ENCODE peak calls at places on chromosomes 11 and 22, in seven cellular contexts. I is uterus, O is mammary epithelial cell, T is heart left ventricle, B is pancreas, Z is mucosa of descending colon, E is ascending aorta. Q is an unnamed sample. For H3K4me1, the result is how much of the 10 kb centered on the place peaks cover.

GRCh38 chr11:96333076-96333744 is 9.8 kb downstream of the MAML2 start:
- DNase-seq in T (no peak), Z (no peak), B (no peak), O (no peak), E (no peak), I (no peak), Q (no peak)

GRCh38 chr11:46380340-46381045 is 976 bp upstream of the MDK start:
- DNase-seq in E (peak), O (no peak), B (peak), Z (peak), T (peak), I (peak), Q (peak)

GRCh38 chr11:72642815-72643511 is 31.3 kb downstream of the PDE2A start:
- DNase-seq in I (peak), E (peak), O (no peak), Z (peak), T (peak), B (no peak), Q (peak)

GRCh38 chr11:91717169-91717568 is 507.4 kb upstream of the FAT3 start:
- DNase-seq in B (no peak), I (no peak), T (no peak), E (no peak), O (no peak), Z (no peak), Q (no peak)

GRCh38 chr11:73652046-73652730 is 5.8 kb downstream of the PLEKHB1 start:
- DNase-seq in I (no peak), B (peak), E (no peak), O (peak), Z (no peak), T (peak), Q (no peak)

GRCh38 chr11:70547821-70548670 is 149.7 kb downstream of the CTTN start:
- DNase-seq in O (no peak), B (peak), T (no peak), I (no peak), Z (peak), E (no peak), Q (no peak)

GRCh38 chr11:57424802-57425564 is 1.9 kb downstream of the SLC43A3 start:
- DNase-seq in Z (peak), B (no peak), O (peak), T (peak), E (peak), I (peak), Q (peak)

GRCh38 chr11:127117231-127117671 is 116.7 kb upstream of the KIRREL3 start:
- DNase-seq in E (no peak), Z (no peak), O (no peak), T (no peak), I (no peak), B (no peak), Q (no peak)

GRCh38 chr22:26573026-26573662 is 16.8 kb downstream of the TPST2 start:
- DNase-seq in T (peak), I (peak), E (peak), O (no peak), Z (peak), B (no peak), Q (peak)

GRCh38 chr11:128517457-128518230 is 69.7 kb downstream of the ETS1 start:
- DNase-seq in I (no peak), E (no peak), Z (no peak), B (no peak), T (no peak), O (no peak), Q (no peak)

GRCh38 chr22:36036167-36036624 is 7.6 kb upstream of the RBFOX2 start:
- DNase-seq in Z (no peak), E (no peak), T (no peak), O (no peak), B (no peak), I (no peak), Q (no peak)

GRCh38 chr11:19164881-19165280 is 36.9 kb downstream of the CSRP3 start:
- DNase-seq in T (no peak), O (no peak), Z (no peak), B (no peak), I (no peak), E (no peak), Q (no peak)
- H3K4me3 ChIP-seq in T (no peak), O (no peak), Z (no peak), B (no peak), I (no peak), E (no peak), Q (no peak)

GRCh38 chr11:44760917-44761545 is 34.3 kb downstream of the TSPAN18 start:
- DNase-seq in T (peak), B (no peak), I (peak), O (peak), E (peak), Z (no peak), Q (no peak)
- TF ChIP-seq CTCF in T (no peak), B (no peak), I (no peak), O (no peak), E (no peak), Z (no peak), Q (no peak)

GRCh38 chr11:34063061-34063795 is 11.7 kb downstream of the CAPRIN1 start:
- DNase-seq in I (no peak), O (no peak), E (no peak), Z (no peak), T (no peak), B (no peak), Q (no peak)

GRCh38 chr11:34064291-34064690 is 12.8 kb downstream of the CAPRIN1 start:
- DNase-seq in O (no peak), B (no peak), T (no peak), I (no peak), E (no peak), Z (no peak), Q (no peak)

GRCh38 chr11:34068098-34068497 is 16.6 kb downstream of the CAPRIN1 start:
- DNase-seq in O (peak), T (no peak), Z (no peak), I (no peak), B (no peak), E (no peak), Q (no peak)

GRCh38 chr11:34067383-34068065 is 16.0 kb downstream of the CAPRIN1 start:
- DNase-seq in Z (no peak), E (no peak), I (no peak), B (no peak), O (no peak), T (no peak), Q (no peak)

DNA sequence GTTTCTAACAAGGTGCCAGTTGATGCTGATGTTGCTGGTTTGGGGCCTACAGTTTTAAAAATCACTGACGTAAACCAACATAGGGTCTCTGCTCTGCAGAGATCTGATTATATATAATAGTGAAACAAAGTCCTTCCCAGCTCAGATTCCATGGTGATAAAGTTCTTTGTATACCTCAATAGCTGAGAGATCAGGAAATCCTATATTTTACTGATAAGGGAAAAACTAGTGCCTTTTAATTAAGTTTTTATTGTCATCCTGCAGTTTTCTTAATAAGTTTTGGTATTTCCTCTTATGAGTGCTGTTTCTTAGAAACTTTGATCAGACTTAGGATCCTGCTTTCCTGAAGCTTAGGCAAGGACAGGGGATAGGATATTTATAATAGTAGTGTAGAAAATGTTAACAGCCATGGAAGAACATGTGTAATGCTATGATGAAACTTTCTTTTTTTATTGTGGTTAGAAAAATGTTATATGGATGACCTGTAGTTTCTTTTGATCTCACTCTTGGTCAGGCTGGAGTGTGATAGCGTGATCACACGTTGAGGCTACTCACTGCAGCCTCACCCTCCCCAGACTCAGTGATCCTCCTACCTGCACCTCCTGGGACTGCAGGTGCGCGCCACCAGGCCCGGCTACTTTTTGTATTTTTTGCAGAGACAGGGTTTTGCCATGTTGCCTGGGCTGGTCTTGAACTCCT is 14.1 kb downstream of the CAPRIN1 start:
- DNase-seq in I (no peak), B (no peak), Z (no peak), T (no peak), O (peak), E (no peak), Q (no peak)
- H3K4me1 ChIP-seq in I (under half), B (under half), Z (under half), T (half or more), O (under half), E (under half), Q (half or more)

GRCh38 chr11:108027057-108027456 is 18.4 kb downstream of the CUL5 start:
- DNase-seq in E (no peak), Z (no peak), I (no peak), O (no peak), B (no peak), T (no peak), Q (no peak)
- H3K4me3 ChIP-seq in E (no peak), Z (no peak), I (no peak), O (no peak), B (no peak), T (no peak), Q (no peak)

DNA sequence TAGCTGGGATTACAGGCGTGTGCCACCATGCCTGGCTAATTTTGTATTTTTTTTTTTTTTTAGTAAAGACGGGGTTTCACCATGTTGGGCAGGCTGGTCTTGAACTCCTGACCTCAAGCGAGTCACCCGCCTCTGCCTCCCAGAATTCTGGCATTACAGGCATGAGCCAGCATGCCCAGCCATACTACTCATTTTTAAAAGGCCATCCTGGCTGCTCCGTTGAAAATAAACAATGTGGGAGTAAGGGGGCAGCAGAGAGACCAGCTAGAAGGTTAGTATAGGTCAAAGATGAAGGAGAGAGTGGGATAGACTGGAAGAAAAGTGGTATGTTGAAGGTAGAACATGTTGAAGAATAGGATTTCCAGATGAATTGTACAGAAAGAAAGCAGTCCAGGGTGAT is 17.6 kb upstream of the LIN7C start:
- DNase-seq in T (no peak), I (no peak), B (no peak), E (no peak), O (peak), Z (no peak), Q (no peak)
- TF ChIP-seq CTCF in T (no peak), I (no peak), B (no peak), E (no peak), O (peak), Z (no peak), Q (no peak)

DNA sequence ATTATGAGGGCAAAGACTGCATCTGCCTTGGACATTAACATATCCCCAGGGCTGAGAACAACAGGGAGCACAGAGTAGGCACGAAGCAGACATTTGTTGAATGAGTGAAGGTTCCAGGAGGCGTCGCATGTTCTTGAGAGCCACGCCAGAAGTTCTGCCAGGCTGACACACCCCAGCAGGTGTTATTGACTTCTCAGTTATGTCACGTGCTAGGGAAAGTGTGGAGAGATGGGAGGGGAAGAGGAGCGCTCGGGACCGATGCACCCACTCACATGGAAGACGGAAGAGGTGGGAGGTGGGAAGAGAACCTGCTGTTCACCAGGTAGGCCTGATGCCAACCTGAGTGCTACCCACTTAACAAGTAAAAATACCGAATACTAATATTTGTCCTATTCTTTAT is 232.8 kb downstream of the LARGE1 start:
- DNase-seq in B (no peak), I (no peak), O (no peak), Z (no peak), E (no peak), T (no peak), Q (no peak)
- H3K4me1 ChIP-seq in B (under half), I (under half), O (under half), Z (under half), E (under half), T (under half), Q (under half)

GRCh38 chr11:64396079-64396591 is 37.2 kb downstream of the RPS6KA4 start:
- DNase-seq in O (no peak), T (no peak), B (no peak), E (no peak), I (no peak), Z (no peak), Q (no peak)
- H3K4me3 ChIP-seq in O (no peak), T (peak), B (no peak), E (no peak), I (no peak), Z (no peak), Q (no peak)

GRCh38 chr22:37148742-37149665 is 712 bp downstream of the IL2RB start:
- DNase-seq in Z (no peak), E (no peak), B (peak), I (no peak), O (no peak), T (peak), Q (no peak)

GRCh38 chr22:37145415-37146385 is 4.0 kb downstream of the IL2RB start:
- DNase-seq in E (no peak), Z (no peak), T (peak), B (peak), I (no peak), O (peak), Q (no peak)

GRCh38 chr22:37147186-37147990 is 2.3 kb downstream of the IL2RB start:
- DNase-seq in O (no peak), T (peak), E (no peak), Z (no peak), B (peak), I (no peak), Q (peak)

GRCh38 chr22:37146507-37147180 is 3.1 kb downstream of the IL2RB start:
- DNase-seq in Z (no peak), I (no peak), E (no peak), B (peak), O (no peak), T (peak), Q (no peak)

GRCh38 chr22:37148031-37148651 is 1.6 kb downstream of the IL2RB start:
- DNase-seq in E (no peak), O (no peak), T (peak), I (no peak), Z (no peak), B (peak), Q (no peak)
- TF ChIP-seq CTCF in E (no peak), O (no peak), T (no peak), I (no peak), Z (no peak), B (no peak), Q (no peak)

GRCh38 chr22:21569459-21570161 is 2.1 kb downstream of the UBE2L3 start:
- DNase-seq in Z (no peak), I (no peak), E (no peak), T (no peak), B (no peak), O (no peak), Q (no peak)

GRCh38 chr22:21571679-21572078 is 4.2 kb downstream of the UBE2L3 start:
- DNase-seq in Z (no peak), O (no peak), I (no peak), E (no peak), B (no peak), T (no peak), Q (no peak)

GRCh38 chr22:21567456-21568206 is at the start of gene UBE2L3:
- DNase-seq in I (peak), B (peak), E (peak), T (peak), Z (peak), O (peak), Q (peak)

GRCh38 chr22:21568207-21569075 is 927 bp downstream of the UBE2L3 start:
- DNase-seq in B (no peak), E (peak), I (no peak), Z (peak), O (no peak), T (no peak), Q (no peak)

GRCh38 chr22:21570398-21570797 is 2.9 kb downstream of the UBE2L3 start:
- DNase-seq in B (no peak), E (no peak), Z (no peak), T (no peak), I (no peak), O (no peak), Q (no peak)
- H3K4me1 ChIP-seq in B (half or more), E (under half), Z (under half), T (half or more), I (under half), O (under half), Q (half or more)

DNA sequence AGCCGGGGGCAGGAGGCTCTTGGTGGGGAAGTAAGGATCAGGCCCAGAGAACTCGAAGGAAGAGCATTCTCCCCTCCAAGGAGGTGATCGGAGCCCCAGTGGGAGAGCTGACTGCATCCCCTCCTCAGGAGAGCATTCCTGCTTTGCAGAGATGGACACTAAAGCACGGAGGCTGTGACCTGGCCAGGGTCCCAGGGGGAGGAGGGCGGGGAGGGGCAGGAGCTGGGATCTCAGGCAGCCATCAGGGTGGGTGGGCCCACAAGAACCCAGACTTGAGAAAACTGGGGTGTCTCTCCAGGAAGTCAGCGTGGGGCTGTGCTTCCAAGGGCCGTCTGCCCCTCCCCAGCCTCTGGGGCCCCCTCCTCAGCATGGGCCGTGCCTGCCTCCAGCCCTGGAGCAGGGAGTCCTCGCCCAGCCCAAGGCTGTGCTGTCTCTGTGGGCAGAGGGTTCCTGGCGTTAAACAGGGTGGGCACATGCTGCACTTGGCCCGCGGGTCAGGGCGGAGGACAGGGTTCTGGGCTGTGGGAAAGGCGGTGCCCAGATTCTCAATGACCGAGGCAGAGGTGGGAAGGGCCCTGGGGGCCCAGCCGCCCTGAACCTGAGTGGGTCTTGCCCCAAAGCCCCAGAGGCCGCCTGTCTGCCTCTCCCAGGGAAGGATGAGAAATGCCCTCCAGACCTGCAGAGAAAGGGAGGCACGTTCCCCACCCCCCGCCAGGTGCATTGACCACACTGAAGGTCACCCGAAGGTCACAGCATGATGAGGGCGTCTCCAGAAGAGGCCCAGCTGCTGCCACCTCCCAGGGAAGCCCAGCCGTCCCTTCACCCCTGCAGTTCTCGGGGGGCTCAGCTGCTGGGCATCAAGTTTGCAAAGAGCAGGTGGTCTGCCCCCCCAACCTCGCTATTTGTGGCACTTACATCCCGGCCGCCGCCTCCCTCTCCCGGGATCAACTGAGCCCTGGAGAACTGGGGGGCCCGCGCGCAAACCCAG is 643 bp downstream of the CEND1 start:
- DNase-seq in Z (no peak), T (no peak), B (peak), O (no peak), E (no peak), I (no peak), Q (peak)
- H3K4me3 ChIP-seq in Z (no peak), T (peak), B (no peak), O (no peak), E (no peak), I (no peak), Q (no peak)

Q was measured in psoas muscle.